ENCODE peak calls at places on chromosomes 16 and 17, in four cellular contexts. C is OCI-M1, Y is fibroblast of lung, R is T follicular helper cell. W is an unnamed sample.
A peak's percentile ranks its signal among the peaks of the same experiment; 100 is the strongest.

GRCh38 chr16:54034684-54035083 is 251.9 kb downstream of the IRX3 start:
- DNase-seq in C (no peak), Y (peak; percentile 19), R (no peak), W (no peak)

GRCh38 chr17:28261219-28261618 is 57.8 kb upstream of the TMEM97 start:
- DNase-seq in C (no peak), Y (no peak), R (no peak), W (no peak)

GRCh38 chr17:10758062-10758461 is 28.2 kb upstream of the TMEM220 start:
- DNase-seq in C (no peak), Y (no peak), R (no peak), W (no peak)

GRCh38 chr17:83177611-83178532 is 98.5 kb downstream of the METRNL start:
- DNase-seq in C (no peak), Y (no peak), R (no peak), W (no peak)

GRCh38 chr17:13787636-13788035 is 185.9 kb upstream of the HS3ST3A1 start:
- DNase-seq in C (no peak), Y (no peak), R (no peak), W (no peak)

GRCh38 chr17:15929941-15930340 is 15.0 kb upstream of the ADORA2B start:
- DNase-seq in C (no peak), Y (no peak), R (no peak), W (no peak)

GRCh38 chr17:83079340-83079747 is at the start of gene METRNL:
- DNase-seq in C (peak; percentile 63), Y (peak; percentile 65), R (peak; percentile 17), W (peak; percentile 83)

GRCh38 chr17:49970498-49970897 is 1.5 kb downstream of the DLX4 start:
- DNase-seq in C (no peak), Y (no peak), R (no peak), W (no peak)

GRCh38 chr16:73483934-73484712 is 436.2 kb upstream of the ZFHX3 start:
- DNase-seq in C (no peak), Y (no peak), R (no peak), W (no peak)

GRCh38 chr17:68326681-68327080 is 35.4 kb downstream of the ARSG start:
- DNase-seq in C (no peak), Y (no peak), R (no peak), W (no peak)

GRCh38 chr16:75479421-75479990 is 15.0 kb upstream of the TMEM170A start:
- DNase-seq in C (no peak), Y (no peak), R (no peak), W (no peak)

GRCh38 chr17:48293319-48294192 is 136.5 kb downstream of the SKAP1 start:
- DNase-seq in C (no peak), Y (no peak), R (no peak), W (no peak)

GRCh38 chr17:79231766-79232287 is 157.2 kb downstream of the ENGASE start:
- DNase-seq in C (no peak), Y (no peak), R (no peak), W (no peak)

GRCh38 chr16:10600792-10601443 is 20.5 kb upstream of the EMP2 start:
- DNase-seq in C (no peak), Y (no peak), R (no peak), W (no peak)

GRCh38 chr16:50257876-50258275 is 8.5 kb upstream of the ADCY7 start:
- DNase-seq in C (no peak), Y (no peak), R (no peak), W (no peak)

GRCh38 chr17:30996481-30996880 is 25.6 kb downstream of the RNF135 start:
- DNase-seq in C (no peak), Y (no peak), R (no peak), W (no peak)

GRCh38 chr17:29133146-29133713 is 47.0 kb downstream of the MYO18A start:
- DNase-seq in C (peak; percentile 24), Y (peak; percentile 83), R (no peak), W (no peak)

GRCh38 chr17:3531266-3532101 is 26.1 kb downstream of the TRPV3 start:
- DNase-seq in C (no peak), Y (no peak), R (no peak), W (no peak)

GRCh38 chr16:70703041-70703834 is 17.4 kb upstream of the MTSS2 start:
- DNase-seq in C (no peak), Y (peak; percentile 94), R (no peak), W (no peak)

GRCh38 chr17:73770115-73770848 is 126.0 kb upstream of the SDK2 start:
- DNase-seq in C (peak; percentile 37), Y (peak; percentile 93), R (no peak), W (no peak)